ENCODE peak calls at places on chromosome 18, in six cellular contexts. X is tibial artery, A is mucosa of descending colon, E is osteocyte, W is upper lobe of right lung, P is AG04450. U is an unnamed sample.
A peak's percentile ranks its signal among the peaks of the same experiment; 100 is the strongest.

GRCh38 chr18:47993409-47993808 is 63.0 kb upstream of the SMAD2 start:
- DNase-seq in X (no peak), A (no peak), E (no peak), W (no peak), P (no peak), U (no peak)

GRCh38 chr18:8468911-8469310 is 140.3 kb upstream of the RAB12 start:
- DNase-seq in A (no peak), X (no peak), E (peak; percentile 76), P (no peak), W (no peak), U (no peak)

GRCh38 chr18:52588916-52589315 is 248.9 kb downstream of the DCC start:
- DNase-seq in P (peak; percentile 3), A (no peak), W (no peak), E (no peak), X (no peak), U (no peak)

GRCh38 chr18:22391571-22392359 is 25.9 kb downstream of the CTAGE1 start:
- DNase-seq in E (no peak), X (no peak), A (peak; percentile 65), W (no peak), P (peak; percentile 65), U (no peak)

GRCh38 chr18:42330296-42330695 is 375.3 kb downstream of the PIK3C3 start:
- DNase-seq in X (no peak), P (no peak), E (no peak), W (no peak), A (no peak), U (no peak)

GRCh38 chr18:48813833-48814489 is 136.8 kb downstream of the SMAD7 start:
- DNase-seq in X (peak; percentile 52), A (peak; percentile 76), W (peak; percentile 32), E (peak; percentile 32), P (no peak), U (no peak)

GRCh38 chr18:69490813-69491212 is 90.1 kb downstream of the DOK6 start:
- DNase-seq in E (no peak), P (peak; percentile 23), W (no peak), A (no peak), X (no peak), U (no peak)

GRCh38 chr18:49399003-49399402 is 61.4 kb downstream of the DYM start:
- DNase-seq in A (no peak), X (no peak), P (no peak), W (no peak), E (no peak), U (no peak)

GRCh38 chr18:27793013-27793412 is 383.9 kb downstream of the CDH2 start:
- DNase-seq in E (no peak), P (no peak), A (no peak), X (no peak), W (no peak), U (no peak)

GRCh38 chr18:32934201-32934600 is 161.4 kb upstream of the KLHL14 start:
- DNase-seq in P (no peak), A (no peak), E (no peak), X (no peak), W (no peak), U (no peak)

GRCh38 chr18:50009772-50010171 is 185.2 kb downstream of the MYO5B start:
- DNase-seq in A (peak; percentile 79), X (no peak), W (peak; percentile 71), E (no peak), P (no peak), U (peak; percentile 67)

GRCh38 chr18:55510809-55511208 is 77.2 kb downstream of the TCF4 start:
- DNase-seq in E (no peak), P (peak; percentile 32), X (no peak), W (no peak), A (peak; percentile 9), U (no peak)

GRCh38 chr18:71442830-71443229 is 1101.3 kb downstream of the CBLN2 start:
- DNase-seq in X (no peak), A (no peak), P (no peak), E (no peak), W (no peak), U (no peak)

GRCh38 chr18:50155406-50155805 is 39.5 kb downstream of the MYO5B start:
- DNase-seq in X (no peak), E (no peak), P (no peak), A (no peak), W (no peak), U (no peak)

GRCh38 chr18:79489900-79490592 is 94.3 kb downstream of the NFATC1 start:
- DNase-seq in A (no peak), W (peak; percentile 55), E (no peak), P (no peak), X (peak; percentile 61), U (no peak)

GRCh38 chr18:37408676-37409305 is 156.8 kb downstream of the CELF4 start:
- DNase-seq in W (no peak), E (no peak), P (no peak), X (no peak), A (no peak), U (no peak)

GRCh38 chr18:62564044-62564443 is 41.2 kb downstream of the ZCCHC2 start:
- DNase-seq in E (no peak), W (no peak), P (no peak), A (no peak), X (no peak), U (no peak)

GRCh38 chr18:62569081-62569480 is 46.3 kb downstream of the ZCCHC2 start:
- DNase-seq in E (no peak), A (no peak), W (no peak), P (no peak), X (no peak), U (no peak)

GRCh38 chr18:62566818-62567217 is 44.0 kb downstream of the ZCCHC2 start:
- DNase-seq in W (no peak), A (no peak), E (no peak), X (no peak), P (no peak), U (no peak)

GRCh38 chr18:62571037-62571436 is 48.2 kb downstream of the ZCCHC2 start:
- DNase-seq in E (no peak), A (no peak), X (no peak), W (no peak), P (no peak), U (no peak)

DNA sequence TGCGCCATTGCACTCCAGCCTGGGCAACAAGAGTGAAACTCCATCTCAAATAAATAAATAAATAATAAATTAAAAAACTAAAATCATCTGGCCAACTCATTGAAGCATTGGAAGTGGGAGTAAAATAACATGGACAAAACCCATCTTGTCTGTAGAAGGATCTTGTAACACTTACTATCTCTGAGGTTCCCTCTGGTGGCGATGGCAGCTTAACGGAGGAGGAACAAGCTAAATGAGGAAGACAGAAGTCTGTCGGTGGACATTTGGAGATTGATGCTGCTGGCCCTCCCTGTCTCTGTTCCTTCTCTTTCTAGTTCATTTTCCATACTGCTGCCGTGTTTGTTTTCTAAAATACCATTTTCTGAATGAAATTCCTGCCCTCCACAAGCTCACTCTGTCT is 43.4 kb downstream of the ZCCHC2 start:
- DNase-seq in A (peak; percentile 75), E (no peak), X (no peak), P (no peak), W (no peak), U (peak; percentile 48)
- TF ChIP-seq CTCF in A (peak; percentile 6), E (peak; percentile 30), X (no peak), P (peak; percentile 23), W (peak; percentile 31), U (no peak)

GRCh38 chr18:58446661-58447060 is 182.2 kb downstream of the ALPK2 start:
- DNase-seq in P (no peak), X (no peak), W (no peak), E (no peak), A (no peak), U (no peak)

GRCh38 chr18:58451972-58452334 is 176.9 kb downstream of the ALPK2 start:
- DNase-seq in X (no peak), W (no peak), E (no peak), P (no peak), A (no peak), U (no peak)

GRCh38 chr18:58451115-58451971 is 177.5 kb downstream of the ALPK2 start:
- DNase-seq in P (no peak), W (no peak), A (no peak), E (no peak), X (no peak), U (no peak)

GRCh38 chr18:58447342-58448190 is 181.3 kb downstream of the ALPK2 start:
- DNase-seq in A (no peak), E (no peak), P (no peak), W (no peak), X (no peak), U (no peak)

DNA sequence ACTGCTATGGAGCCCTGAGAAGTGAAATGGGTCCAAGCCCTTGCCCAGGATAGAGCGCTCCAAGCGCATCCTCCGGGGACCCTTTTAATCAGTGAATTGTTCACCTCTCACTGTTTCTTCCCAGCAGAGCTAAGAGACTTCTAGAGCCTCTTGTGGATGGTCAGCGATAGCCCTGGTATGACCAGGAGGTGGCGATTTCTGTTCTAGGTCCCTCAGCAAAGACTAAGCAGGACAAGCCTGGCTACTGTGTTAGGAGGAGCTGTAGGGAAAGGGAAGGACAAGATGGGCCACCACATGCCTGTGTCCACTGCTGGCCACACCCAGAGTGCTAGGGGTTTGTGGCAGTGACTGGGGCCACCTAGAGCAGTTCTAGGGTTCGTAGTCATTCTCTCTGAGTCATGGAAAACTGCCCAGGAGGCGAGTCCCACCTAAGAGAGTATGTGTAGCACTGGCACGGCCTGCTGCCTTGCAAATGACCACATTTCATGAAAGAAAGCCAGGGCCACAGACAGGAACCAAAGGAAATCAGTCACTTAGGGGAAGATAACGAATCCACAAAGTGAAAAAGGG is 179.4 kb downstream of the ALPK2 start:
- DNase-seq in W (no peak), X (no peak), P (no peak), E (no peak), A (no peak), U (no peak)
- TF ChIP-seq CTCF in W (no peak), X (no peak), P (no peak), E (no peak), A (no peak), U (no peak)

DNA sequence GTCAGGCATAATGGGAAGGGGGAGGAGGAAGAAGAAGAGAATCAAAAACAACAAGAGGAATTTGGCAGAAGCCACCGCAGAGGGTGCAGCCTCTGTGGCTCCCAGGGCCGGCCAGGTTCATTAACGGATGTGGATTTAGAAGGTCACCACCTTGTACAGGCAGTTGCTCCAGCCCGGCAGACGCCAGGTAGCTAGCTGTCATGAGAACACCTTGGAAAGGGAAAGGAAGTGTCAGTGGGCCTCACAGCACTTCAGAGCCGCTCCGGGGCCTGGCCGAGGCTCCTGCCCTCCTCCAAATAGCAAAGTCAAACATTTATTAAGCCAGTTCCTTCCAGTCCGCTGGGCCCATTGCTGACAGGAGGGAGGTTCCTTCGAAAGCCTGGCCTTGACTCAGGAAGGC is 7.5 kb downstream of the BOD1L2 start:
- DNase-seq in W (no peak), E (no peak), P (no peak), X (no peak), A (no peak), U (peak; percentile 15)
- TF ChIP-seq CTCF in W (no peak), E (no peak), P (no peak), X (no peak), A (no peak), U (no peak)

DNA sequence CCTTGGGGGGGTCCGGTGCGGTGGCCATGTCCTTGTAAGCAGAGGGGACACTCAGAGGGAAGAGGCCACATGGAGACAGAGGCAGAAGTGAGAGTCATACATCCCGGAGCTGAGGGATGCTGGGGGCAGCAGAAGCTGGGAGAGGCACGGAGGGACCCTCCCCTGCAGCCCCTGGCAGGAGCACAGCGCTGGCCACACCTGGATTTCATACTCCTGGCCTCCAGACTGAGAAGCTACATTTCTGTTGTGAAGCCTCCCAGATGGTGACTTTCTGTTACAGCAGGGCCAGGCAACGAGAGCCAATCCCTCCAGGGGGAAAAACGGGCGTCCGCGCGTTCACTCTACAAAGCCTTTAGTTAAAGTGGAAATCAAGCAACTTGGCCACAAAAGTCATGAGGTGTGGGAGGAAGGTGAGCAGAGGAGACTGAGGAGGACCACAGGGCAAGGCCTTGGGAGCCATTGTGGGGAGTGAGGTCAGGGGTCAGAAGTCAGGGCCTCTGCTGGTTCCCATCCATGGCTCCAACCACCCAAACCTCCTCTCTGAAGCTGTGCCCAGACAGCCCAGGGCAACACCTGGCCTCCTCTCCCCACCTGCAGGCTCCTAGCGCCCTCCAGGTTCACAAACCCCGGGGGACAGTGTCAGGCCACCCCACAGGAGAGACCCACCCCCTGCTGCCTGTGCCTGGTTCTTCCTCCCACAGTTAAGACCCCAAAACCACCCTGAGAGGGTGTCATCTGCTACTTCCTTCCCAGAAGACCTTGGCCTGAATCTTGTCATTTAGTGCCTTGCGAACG is 4.5 kb upstream of the MBP start:
- DNase-seq in P (no peak), X (no peak), A (no peak), W (no peak), E (no peak), U (no peak)
- TF ChIP-seq CTCF in P (no peak), X (no peak), A (no peak), W (no peak), E (no peak), U (no peak)